ENCODE peak calls at places on chromosomes 3 and 15, in four cellular contexts. U is K562, F is HepG2, V is WTC11. X is an unnamed sample.

GRCh38 chr15:73171711-73172110 is 119.4 kb downstream of the NEO1 start:
- DNase-seq in U (no peak), F (no peak), V (no peak), X (no peak)

GRCh38 chr15:95252404-95252803 is 1021.0 kb downstream of the MCTP2 start:
- DNase-seq in V (no peak), U (no peak), F (no peak), X (no peak)

GRCh38 chr3:194905696-194906095 is 220.0 kb downstream of the FAM43A start:
- DNase-seq in V (no peak), F (no peak), U (no peak), X (no peak)

GRCh38 chr15:62365795-62366442 is 200.8 kb upstream of the C2CD4B start:
- DNase-seq in V (no peak), F (peak), U (no peak), X (no peak)

GRCh38 chr3:44428910-44429309 is 48.6 kb downstream of the ZNF445 start:
- DNase-seq in F (no peak), U (no peak), V (no peak), X (no peak)

GRCh38 chr15:92011611-92012367 is 158.3 kb downstream of the SLCO3A1 start:
- DNase-seq in V (no peak), F (no peak), U (no peak), X (no peak)

GRCh38 chr3:143110371-143110770 is 9.2 kb upstream of the CHST2 start:
- DNase-seq in F (no peak), V (no peak), U (no peak), X (no peak)

GRCh38 chr15:38253448-38253847 is 812 bp downstream of the SPRED1 start:
- DNase-seq in U (peak), V (no peak), F (no peak), X (peak)

GRCh38 chr3:46860381-46861292 is 2.6 kb downstream of the MYL3 start:
- DNase-seq in F (peak), U (peak), V (peak), X (peak)

GRCh38 chr15:83613716-83614115 is 40.2 kb upstream of the ADAMTSL3 start:
- DNase-seq in V (no peak), F (no peak), U (no peak), X (no peak)

GRCh38 chr3:170502297-170502696 is 83.6 kb downstream of the SLC7A14 start:
- DNase-seq in V (no peak), U (no peak), F (no peak), X (no peak)

GRCh38 chr15:51094606-51095569 is at the start of gene TNFAIP8L3:
- DNase-seq in U (no peak), F (peak), V (peak), X (peak)

GRCh38 chr3:73024836-73025235 is 28.2 kb downstream of the PPP4R2 start:
- DNase-seq in F (no peak), U (peak), V (no peak), X (no peak)

GRCh38 chr3:89186446-89186845 is 79.0 kb downstream of the EPHA3 start:
- DNase-seq in F (no peak), U (no peak), V (no peak), X (no peak)

GRCh38 chr15:48389701-48390143 is 58.5 kb downstream of the DUT start:
- DNase-seq in U (no peak), F (no peak), V (no peak), X (no peak)

GRCh38 chr3:196227086-196227485 is 10.8 kb downstream of the SLC51A start:
- DNase-seq in F (no peak), V (no peak), U (no peak), X (no peak)

GRCh38 chr3:42369304-42369703 is 41.1 kb downstream of the LYZL4 start:
- DNase-seq in V (no peak), U (no peak), F (no peak), X (no peak)

GRCh38 chr3:51384145-51384729 is 854 bp upstream of the MANF start:
- DNase-seq in F (no peak), V (no peak), U (no peak), X (no peak)

GRCh38 chr15:58440181-58440910 is 8.6 kb downstream of the LIPC start:
- DNase-seq in U (no peak), V (no peak), F (peak), X (peak)

GRCh38 chr15:77418341-77419049 is 1.4 kb downstream of the PEAK1 start:
- DNase-seq in U (no peak), F (no peak), V (no peak), X (peak)

GRCh38 chr3:81601707-81602305 is 159.6 kb downstream of the GBE1 start:
- DNase-seq in U (no peak), V (no peak), F (no peak), X (no peak)

GRCh38 chr3:94159062-94159726 is 96.3 kb downstream of the NSUN3 start:
- DNase-seq in V (no peak), F (peak), U (no peak), X (peak)

GRCh38 chr15:63063164-63063756 is 20.7 kb downstream of the TPM1 start:
- DNase-seq in F (no peak), V (no peak), U (peak), X (no peak)

GRCh38 chr3:52822363-52822762 is 8.1 kb downstream of the ITIH4 start:
- DNase-seq in F (no peak), U (no peak), V (no peak), X (no peak)

GRCh38 chr15:37789881-37790280 is 144.6 kb upstream of the TMCO5A start:
- DNase-seq in U (no peak), V (no peak), F (no peak), X (no peak)

GRCh38 chr15:44101944-44102343 is 93.1 kb downstream of the FRMD5 start:
- DNase-seq in V (no peak), U (no peak), F (peak), X (no peak)

GRCh38 chr3:6580808-6581207 is 280.1 kb upstream of the GRM7 start:
- DNase-seq in F (no peak), V (no peak), U (no peak), X (no peak)

GRCh38 chr3:101155828-101156227 is 162.6 kb upstream of the ABI3BP start:
- DNase-seq in F (no peak), V (no peak), U (no peak), X (no peak)

GRCh38 chr3:106454497-106454896 is 585.7 kb upstream of the CBLB start:
- DNase-seq in F (no peak), V (no peak), U (no peak), X (no peak)

GRCh38 chr15:94924971-94925593 is 693.7 kb downstream of the MCTP2 start:
- DNase-seq in F (no peak), U (no peak), V (no peak), X (no peak)

DNA sequence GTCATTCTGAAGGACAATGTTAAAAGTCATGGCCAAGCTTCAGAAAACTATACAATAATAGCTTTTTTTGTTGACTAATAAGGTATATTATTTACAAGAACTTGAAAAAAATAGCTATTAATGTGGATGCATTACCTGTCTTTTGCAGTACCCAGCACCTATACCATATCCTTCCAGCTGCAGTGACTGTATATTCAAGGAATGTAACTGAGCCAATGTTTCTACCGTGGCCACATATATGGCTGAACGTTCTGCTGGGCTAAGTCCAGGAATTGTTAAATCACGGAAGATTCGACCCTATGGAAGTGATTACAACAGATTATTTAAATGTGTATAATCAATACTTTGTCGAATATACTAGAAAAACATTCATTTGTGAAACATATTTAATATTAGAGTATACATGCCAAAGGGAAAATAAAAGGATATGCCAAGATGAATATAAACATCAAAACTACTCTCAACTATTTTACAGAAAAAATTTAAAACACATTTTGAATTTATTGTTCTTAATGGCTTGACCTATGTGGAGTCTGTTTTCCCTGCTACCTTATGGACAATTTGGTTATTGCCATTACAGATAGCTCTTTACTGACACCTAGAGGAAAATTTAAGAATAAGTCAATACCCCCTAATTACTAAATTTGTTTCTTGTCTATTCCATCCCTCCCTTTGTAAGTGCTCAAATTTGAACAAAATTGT is 17.6 kb downstream of the ACAD11 start:
- DNase-seq in F (peak), V (no peak), U (peak), X (peak)
- TF ChIP-seq HMGXB4 in F (no peak), V (no peak), U (no peak), X (no peak)

GRCh38 chr3:17342126-17342525 is 400.3 kb downstream of the TBC1D5 start:
- DNase-seq in F (no peak), U (no peak), V (no peak), X (no peak)
- TF ChIP-seq JUN in F (no peak), U (no peak), V (no peak), X (no peak)

DNA sequence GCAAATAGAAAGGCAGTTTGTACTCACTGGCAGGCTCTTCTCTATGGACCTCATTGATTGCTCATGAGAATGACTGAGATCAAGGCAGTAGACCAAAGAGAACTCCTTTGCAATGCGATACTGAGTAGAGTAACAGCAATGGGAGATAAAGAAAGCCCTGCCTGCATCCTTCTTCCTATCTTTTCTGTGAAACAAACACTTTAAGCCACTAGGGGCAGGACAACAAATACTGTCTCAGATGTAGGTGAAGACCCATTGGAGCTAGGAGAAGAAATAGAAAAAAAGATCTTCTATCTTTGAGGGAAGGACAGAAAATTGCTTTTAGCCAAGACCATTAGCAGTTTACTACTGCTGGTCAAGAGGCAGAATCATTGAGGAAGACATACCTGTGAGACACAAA is 117.6 kb upstream of the IGSF10 start:
- DNase-seq in U (peak), V (no peak), F (no peak), X (no peak)
- TF ChIP-seq HMGXB4 in U (no peak), V (no peak), F (no peak), X (no peak)

DNA sequence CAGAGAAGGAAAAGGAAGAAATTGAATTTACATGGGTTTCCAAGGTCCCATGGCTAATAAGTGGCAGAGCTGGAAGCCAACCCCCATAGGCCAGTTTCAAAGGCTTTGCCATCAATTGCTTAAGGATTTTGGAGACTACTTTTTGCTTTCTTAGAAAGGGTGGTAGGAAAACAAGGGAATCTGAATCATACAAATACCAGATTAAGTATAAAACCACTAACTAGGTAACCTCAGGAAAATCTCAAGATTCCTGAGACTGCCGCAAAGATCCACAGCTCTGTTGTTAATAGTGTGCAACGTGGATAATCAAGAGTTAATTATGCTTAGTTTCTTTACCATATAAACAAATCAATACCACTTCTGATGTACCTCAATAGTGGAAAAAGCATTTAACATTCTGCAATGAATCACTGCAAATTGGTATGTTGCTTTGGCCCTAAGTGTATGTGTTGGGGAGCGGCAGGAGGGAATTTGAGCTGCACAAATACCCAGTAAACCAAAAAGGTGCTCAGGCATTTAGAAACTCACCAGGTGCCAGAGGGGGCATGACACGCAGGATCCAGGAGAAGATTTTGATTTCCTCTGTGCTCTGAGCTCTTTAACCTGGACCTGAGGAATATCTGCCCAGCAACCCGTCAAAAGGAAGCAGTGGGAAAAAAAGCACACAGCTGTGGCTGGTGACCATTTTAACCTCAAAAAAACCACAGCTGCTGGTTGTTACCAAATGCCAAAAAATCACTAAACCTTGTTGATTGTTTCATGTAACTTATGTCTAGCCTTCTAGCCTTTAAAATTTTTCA is 22.0 kb downstream of the AADAC start:
- DNase-seq in F (no peak), V (no peak), U (no peak), X (peak)
- TF ChIP-seq JUN in F (no peak), V (no peak), U (no peak), X (no peak)